ENCODE peak calls at places on chromosome 22, in nine cellular contexts. Z, L, K, X, F, Y, A, W and Q are unnamed samples.

GRCh38 chr22:42101186-42101585 is 10.6 kb upstream of the NDUFA6 start:
- DNase-seq in Z (no peak), L (no peak), K (no peak), X (no peak), F (no peak), Y (no peak), A (no peak), W (no peak), Q (no peak)

GRCh38 chr22:46287873-46288751 is 8.6 kb upstream of the GTSE1 start:
- DNase-seq in Z (no peak), L (no peak), K (peak), X (no peak), F (no peak), Y (no peak), A (no peak), W (no peak), Q (no peak)

GRCh38 chr22:30694171-30694637 is 470 bp upstream of the OSBP2 start:
- DNase-seq in Z (peak), L (peak), K (peak), X (no peak), F (peak), Y (peak), A (peak), W (no peak), Q (peak)

GRCh38 chr22:44540756-44541670 is 43.0 kb upstream of the RTL6 start:
- DNase-seq in Z (no peak), L (peak), K (no peak), X (no peak), F (no peak), Y (no peak), A (no peak), W (no peak), Q (no peak)

GRCh38 chr22:42282943-42283287 is 12.5 kb upstream of the TCF20 start:
- DNase-seq in Z (no peak), L (no peak), K (no peak), X (no peak), F (no peak), Y (no peak), A (no peak), W (no peak), Q (no peak)

GRCh38 chr22:30150212-30150611 is 69.9 kb downstream of the HORMAD2 start:
- DNase-seq in Z (no peak), L (no peak), K (no peak), X (no peak), F (no peak), Y (no peak), A (no peak), W (no peak), Q (no peak)

GRCh38 chr22:30537083-30537731 is 9.3 kb downstream of the SEC14L6 start:
- DNase-seq in Z (no peak), L (no peak), K (no peak), X (no peak), F (no peak), Y (no peak), A (no peak), W (no peak), Q (no peak)

GRCh38 chr22:40178417-40179409 is 988 bp downstream of the TNRC6B start:
- DNase-seq in Z (no peak), L (peak), K (no peak), X (no peak), F (no peak), Y (peak), A (no peak), W (no peak), Q (peak)

GRCh38 chr22:36301851-36302250 is 48.9 kb downstream of the APOL1 start:
- DNase-seq in Z (no peak), L (peak), K (no peak), X (no peak), F (no peak), Y (no peak), A (no peak), W (no peak), Q (no peak)

GRCh38 chr22:30025187-30025586 is 55.1 kb upstream of the HORMAD2 start:
- DNase-seq in Z (no peak), L (no peak), K (no peak), X (no peak), F (no peak), Y (no peak), A (no peak), W (no peak), Q (no peak)

GRCh38 chr22:39348909-39349505 is 784 bp upstream of the SYNGR1 start:
- DNase-seq in Z (no peak), L (no peak), K (no peak), X (no peak), F (peak), Y (no peak), A (no peak), W (no peak), Q (no peak)

GRCh38 chr22:26923498-26923897 is 266.1 kb downstream of the MIAT start:
- DNase-seq in Z (no peak), L (no peak), K (no peak), X (no peak), F (no peak), Y (no peak), A (no peak), W (no peak), Q (no peak)

GRCh38 chr22:45599836-45600577 is 71.6 kb upstream of the ATXN10 start:
- DNase-seq in Z (no peak), L (no peak), K (no peak), X (no peak), F (no peak), Y (no peak), A (no peak), W (no peak), Q (no peak)

GRCh38 chr22:23826510-23827350 is 12.1 kb downstream of the DERL3 start:
- DNase-seq in Z (no peak), L (peak), K (peak), X (no peak), F (no peak), Y (no peak), A (no peak), W (no peak), Q (no peak)

GRCh38 chr22:35328472-35328885 is 28.8 kb downstream of the TOM1 start:
- DNase-seq in Z (no peak), L (no peak), K (no peak), X (no peak), F (no peak), Y (no peak), A (no peak), W (no peak), Q (no peak)

GRCh38 chr22:29916007-29916544 is 33.1 kb downstream of the MTMR3 start:
- DNase-seq in Z (no peak), L (no peak), K (no peak), X (no peak), F (no peak), Y (no peak), A (no peak), W (no peak), Q (no peak)

GRCh38 chr22:50303515-50303847 is 4.0 kb downstream of the PLXNB2 start:
- DNase-seq in Z (no peak), L (no peak), K (no peak), X (no peak), F (no peak), Y (no peak), A (no peak), W (no peak), Q (no peak)

GRCh38 chr22:31561238-31561887 is 65.0 kb downstream of the SFI1 start:
- DNase-seq in Z (peak), L (peak), K (peak), X (peak), F (peak), Y (peak), A (peak), W (peak), Q (peak)

GRCh38 chr22:35648066-35649025 is at the start of gene APOL6:
- DNase-seq in Z (peak), L (peak), K (peak), X (no peak), F (no peak), Y (no peak), A (peak), W (no peak), Q (no peak)

GRCh38 chr22:29030618-29031235 is 30.9 kb downstream of the C22orf31 start:
- DNase-seq in Z (no peak), L (peak), K (peak), X (no peak), F (peak), Y (peak), A (peak), W (peak), Q (peak)

GRCh38 chr22:26466196-26466595 is 17.4 kb downstream of the HPS4 start:
- DNase-seq in Z (no peak), L (no peak), K (no peak), X (no peak), F (no peak), Y (peak), A (no peak), W (no peak), Q (no peak)

GRCh38 chr22:28142361-28142801 is 223.3 kb upstream of the PITPNB start:
- DNase-seq in Z (peak), L (peak), K (no peak), X (no peak), F (no peak), Y (no peak), A (peak), W (peak), Q (peak)

GRCh38 chr22:28810839-28811491 is 10.6 kb upstream of the XBP1 start:
- DNase-seq in Z (no peak), L (no peak), K (no peak), X (no peak), F (no peak), Y (no peak), A (no peak), W (no peak), Q (no peak)

GRCh38 chr22:42885446-42885845 is 28.4 kb upstream of the ARFGAP3 start:
- DNase-seq in Z (no peak), L (peak), K (no peak), X (no peak), F (no peak), Y (no peak), A (no peak), W (no peak), Q (no peak)

GRCh38 chr22:36757608-36758220 is 18.2 kb downstream of the IFT27 start:
- DNase-seq in Z (no peak), L (peak), K (peak), X (no peak), F (peak), Y (peak), A (peak), W (peak), Q (peak)

GRCh38 chr22:24051028-24051427 is 39.9 kb downstream of the CABIN1 start:
- DNase-seq in Z (no peak), L (no peak), K (no peak), X (no peak), F (no peak), Y (no peak), A (no peak), W (no peak), Q (no peak)

GRCh38 chr22:28129319-28129962 is 210.4 kb upstream of the PITPNB start:
- DNase-seq in Z (no peak), L (no peak), K (no peak), X (no peak), F (no peak), Y (no peak), A (no peak), W (no peak), Q (no peak)

GRCh38 chr22:35367331-35367886 is 13.5 kb upstream of the HMOX1 start:
- DNase-seq in Z (no peak), L (no peak), K (no peak), X (no peak), F (no peak), Y (no peak), A (no peak), W (no peak), Q (no peak)

GRCh38 chr22:29787371-29787980 is 20.3 kb downstream of the UQCR10 start:
- DNase-seq in Z (no peak), L (no peak), K (no peak), X (no peak), F (no peak), Y (no peak), A (peak), W (no peak), Q (no peak)

GRCh38 chr22:50627914-50628542 is at the start of gene ARSA:
- DNase-seq in Z (peak), L (peak), K (peak), X (no peak), F (peak), Y (peak), A (peak), W (peak), Q (peak)

GRCh38 chr22:47621253-47621652 is 858.8 kb downstream of the TBC1D22A start:
- DNase-seq in Z (no peak), L (no peak), K (no peak), X (no peak), F (no peak), Y (no peak), A (no peak), W (no peak), Q (peak)

GRCh38 chr22:50304528-50305392 is 2.7 kb downstream of the PLXNB2 start:
- DNase-seq in Z (no peak), L (peak), K (peak), X (no peak), F (peak), Y (peak), A (peak), W (no peak), Q (no peak)

GRCh38 chr22:42114721-42115120 is 15.9 kb downstream of the CYP2D6 start:
- DNase-seq in Z (no peak), L (peak), K (no peak), X (no peak), F (no peak), Y (no peak), A (no peak), W (no peak), Q (no peak)

GRCh38 chr22:36469094-36469710 is 12.2 kb downstream of the TXN2 start:
- DNase-seq in Z (no peak), L (no peak), K (no peak), X (no peak), F (no peak), Y (no peak), A (no peak), W (no peak), Q (no peak)

GRCh38 chr22:50139843-50140415 is 30.6 kb upstream of the PANX2 start:
- DNase-seq in Z (no peak), L (no peak), K (no peak), X (no peak), F (no peak), Y (no peak), A (peak), W (no peak), Q (no peak)

GRCh38 chr22:47564651-47565050 is 802.2 kb downstream of the TBC1D22A start:
- DNase-seq in Z (no peak), L (no peak), K (no peak), X (no peak), F (no peak), Y (no peak), A (no peak), W (no peak), Q (no peak)

GRCh38 chr22:27474711-27475547 is 326.6 kb downstream of the MN1 start:
- DNase-seq in Z (peak), L (peak), K (no peak), X (no peak), F (peak), Y (no peak), A (peak), W (peak), Q (no peak)

DNA sequence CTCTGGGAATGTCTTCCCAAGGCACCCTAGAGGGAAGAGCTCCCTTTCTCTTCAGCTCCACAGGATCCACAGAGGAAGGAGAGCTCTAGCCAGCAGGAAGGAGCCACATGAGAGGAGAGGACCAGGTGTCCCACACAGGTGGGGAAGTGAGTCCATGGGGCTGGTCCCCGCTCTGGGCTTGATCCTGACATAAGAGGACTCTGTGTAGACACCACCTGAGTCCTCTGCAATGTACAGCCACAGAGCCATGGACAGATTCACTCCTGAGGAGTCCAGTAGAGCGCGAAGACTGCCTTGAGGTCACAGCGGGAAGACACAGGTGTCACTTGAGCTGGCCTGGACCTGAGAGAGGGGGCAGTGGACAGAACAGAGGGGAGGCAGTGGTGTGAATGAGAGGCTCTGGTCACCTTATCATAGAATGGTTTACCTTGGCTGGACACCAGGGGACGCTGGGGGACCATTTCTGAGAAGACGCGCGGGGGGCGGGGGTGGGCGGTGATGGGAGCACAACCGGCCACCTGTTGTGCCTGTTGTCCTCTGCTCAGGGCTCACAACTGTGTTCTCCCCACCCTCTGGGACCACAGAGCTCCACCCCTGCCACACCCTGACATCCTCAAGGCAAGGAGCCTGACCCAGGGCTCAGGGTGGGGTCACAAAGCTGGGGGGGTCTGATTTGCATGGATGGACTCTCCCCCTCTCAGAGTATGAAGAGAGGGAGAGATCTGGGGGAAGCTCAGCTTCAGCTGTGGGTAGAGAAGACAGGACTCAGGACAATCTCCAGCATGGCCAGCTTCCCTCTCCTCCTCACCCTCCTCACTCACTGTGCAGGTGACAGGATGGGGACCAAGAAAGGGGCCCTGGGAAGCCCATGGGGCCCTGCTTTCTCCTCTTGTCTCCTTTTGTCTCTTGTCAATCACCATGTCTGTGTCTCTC is 128.2 kb downstream of the ZNF280B start:
- DNase-seq in Z (no peak), L (no peak), K (no peak), X (no peak), F (no peak), Y (no peak), A (no peak), W (no peak), Q (peak)
- TF ChIP-seq CTCF in Z (no peak), L (no peak), K (no peak), X (peak), F (no peak), Y (no peak), A (no peak), W (no peak), Q (peak)

GRCh38 chr22:19965771-19966709 is 24.4 kb upstream of the TXNRD2 start:
- DNase-seq in Z (no peak), L (no peak), K (no peak), X (no peak), F (no peak), Y (no peak), A (no peak), W (no peak), Q (peak)
- TF ChIP-seq CTCF in Z (no peak), L (peak), K (no peak), X (peak), F (no peak), Y (peak), A (no peak), W (peak), Q (peak)

DNA sequence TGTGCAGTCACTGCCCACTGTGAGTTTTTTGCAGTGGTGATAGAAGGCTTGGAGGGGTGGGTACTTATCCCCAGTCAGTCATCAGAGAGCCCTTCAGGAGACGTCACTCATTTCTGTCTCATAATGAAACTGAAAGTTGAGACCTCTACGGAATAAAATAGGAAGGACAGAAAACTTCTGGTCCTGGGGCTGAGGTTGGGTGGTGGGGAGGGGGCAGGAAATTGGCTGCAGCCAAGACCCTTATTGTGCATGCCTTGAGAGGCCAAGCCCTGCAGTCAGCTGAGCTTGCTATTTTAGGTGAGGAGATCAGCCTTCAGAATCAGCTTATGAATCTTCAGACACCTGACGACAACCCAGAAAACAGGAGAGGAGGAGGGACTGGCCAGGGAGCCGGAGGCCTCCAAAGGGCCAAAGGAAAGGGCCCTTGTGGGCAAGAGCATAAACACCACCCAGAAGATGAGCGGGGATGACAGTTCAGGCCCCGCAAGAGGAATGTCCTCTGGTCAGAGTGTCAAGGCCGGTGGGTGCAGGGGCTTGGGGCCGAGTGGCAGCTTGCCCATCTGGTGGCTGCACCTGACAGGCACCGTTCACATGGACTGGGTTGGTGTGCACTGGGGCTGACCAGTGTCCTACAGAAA is 17.9 kb upstream of the ADA2 start:
- DNase-seq in Z (no peak), L (no peak), K (no peak), X (no peak), F (no peak), Y (no peak), A (no peak), W (no peak), Q (no peak)
- TF ChIP-seq CTCF in Z (no peak), L (no peak), K (no peak), X (no peak), F (no peak), Y (no peak), A (no peak), W (no peak), Q (no peak)

DNA sequence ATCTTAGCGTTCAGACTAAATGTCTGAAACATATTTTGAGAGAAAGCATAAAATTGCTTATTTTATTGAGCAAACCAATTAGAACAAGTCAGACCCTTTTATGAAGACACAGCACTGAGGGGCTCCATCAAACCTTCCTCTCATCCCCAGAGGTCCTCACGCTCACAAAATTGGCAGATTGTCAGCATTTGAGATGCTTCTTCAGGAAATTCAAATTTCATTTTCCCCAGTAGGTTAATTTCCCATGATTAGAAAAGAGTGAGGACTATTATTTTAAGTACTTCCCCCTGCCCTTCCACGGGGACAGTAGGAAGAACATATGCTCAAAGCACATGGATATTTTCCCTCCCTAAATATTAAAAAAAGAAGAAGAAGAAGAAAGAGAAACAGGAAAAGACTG is 851.8 kb downstream of the BRD1 start:
- DNase-seq in Z (no peak), L (no peak), K (no peak), X (no peak), F (no peak), Y (no peak), A (no peak), W (no peak), Q (no peak)
- TF ChIP-seq CTCF in Z (no peak), L (no peak), K (no peak), X (no peak), F (no peak), Y (no peak), A (no peak), W (no peak), Q (no peak)

GRCh38 chr22:20016734-20017621 is at the start of gene ARVCF:
- DNase-seq in Z (peak), L (peak), K (peak), X (no peak), F (peak), Y (peak), A (peak), W (peak), Q (peak)
- TF ChIP-seq CTCF in Z (no peak), L (no peak), K (peak), X (no peak), F (no peak), Y (peak), A (no peak), W (no peak), Q (no peak)